ENCODE peak calls at places on chromosome X, in six cellular contexts. Y is BE2C, L is kidney epithelial cell, M is MM.1S, V is coronary artery, W is H1. J is an unnamed sample.

GRCh38 chrX:134249231-134249630 is 12.2 kb downstream of the CCDC160 start:
- DNase-seq in M (no peak), Y (no peak), V (no peak), L (no peak), W (no peak), J (no peak)

GRCh38 chrX:97117572-97117971 is 233.9 kb downstream of the RPA4 start:
- DNase-seq in Y (no peak), V (no peak), L (no peak), M (no peak), W (no peak), J (no peak)

GRCh38 chrX:17802756-17803155 is 58.3 kb downstream of the RAI2 start:
- DNase-seq in Y (peak; percentile 60), V (no peak), M (no peak), W (no peak), L (no peak), J (no peak)

GRCh38 chrX:15564981-15565579 is 35.7 kb downstream of the ACE2 start:
- DNase-seq in M (peak; percentile 21), Y (peak; percentile 50), L (no peak), W (peak; percentile 3), V (peak; percentile 75), J (peak; percentile 33)

GRCh38 chrX:15500497-15500966 is at the start of gene BMX:
- DNase-seq in M (no peak), Y (no peak), W (no peak), L (no peak), V (no peak), J (no peak)

GRCh38 chrX:54494970-54495813 is 842 bp downstream of the FGD1 start:
- DNase-seq in L (no peak), M (no peak), V (no peak), Y (peak; percentile 24), W (no peak), J (no peak)

GRCh38 chrX:23752740-23753435 is 9.8 kb upstream of the ACOT9 start:
- DNase-seq in W (no peak), L (no peak), V (no peak), Y (no peak), M (no peak), J (peak; percentile 9)

GRCh38 chrX:45445745-45446412 is 245.2 kb upstream of the DIPK2B start:
- DNase-seq in M (no peak), W (no peak), L (peak; percentile 61), V (no peak), Y (no peak), J (peak; percentile 45)

GRCh38 chrX:830532-830931 is 199.9 kb downstream of the SHOX start:
- DNase-seq in L (no peak), Y (no peak), M (no peak), W (no peak), V (no peak), J (no peak)

GRCh38 chrX:129737921-129738320 is 858 bp upstream of the XPNPEP2 start:
- DNase-seq in V (no peak), W (no peak), Y (no peak), L (peak; percentile 14), M (no peak), J (no peak)

GRCh38 chrX:10414872-10415703 is 205.3 kb downstream of the MID1 start:
- DNase-seq in M (no peak), Y (no peak), W (no peak), V (no peak), L (no peak), J (no peak)

GRCh38 chrX:267771-268261 is 13.4 kb upstream of the PLCXD1 start:
- DNase-seq in Y (no peak), V (peak; percentile 54), L (no peak), M (no peak), W (no peak), J (no peak)

GRCh38 chrX:39427492-39428289 is 626.4 kb downstream of the MID1IP1 start:
- DNase-seq in V (no peak), M (no peak), Y (no peak), L (no peak), W (no peak), J (no peak)

GRCh38 chrX:102345916-102346315 is 93.9 kb downstream of the NXF2B start:
- DNase-seq in M (peak; percentile 51), Y (peak; percentile 57), V (no peak), L (no peak), W (no peak), J (no peak)

GRCh38 chrX:12693754-12694153 is 97.5 kb upstream of the PRPS2 start:
- DNase-seq in V (no peak), Y (peak; percentile 9), L (no peak), M (no peak), W (no peak), J (no peak)

GRCh38 chrX:28901637-28902036 is 314.4 kb downstream of the IL1RAPL1 start:
- DNase-seq in M (no peak), V (no peak), L (no peak), W (no peak), Y (no peak), J (no peak)

GRCh38 chrX:25941559-25942250 is 196.4 kb upstream of the MAGEB18 start:
- DNase-seq in L (peak; percentile 2), V (no peak), M (no peak), Y (no peak), W (no peak), J (no peak)

GRCh38 chrX:11381464-11381863 is 88.3 kb downstream of the AMELX start:
- DNase-seq in W (no peak), Y (peak; percentile 8), M (peak; percentile 40), V (no peak), L (no peak), J (peak; percentile 32)

GRCh38 chrX:84336646-84337045 is 148.6 kb upstream of the RPS6KA6 start:
- DNase-seq in Y (no peak), V (no peak), W (no peak), L (no peak), M (no peak), J (no peak)

GRCh38 chrX:84340981-84341380 is 153.0 kb upstream of the RPS6KA6 start:
- DNase-seq in V (no peak), Y (no peak), W (no peak), L (no peak), M (no peak), J (no peak)

DNA sequence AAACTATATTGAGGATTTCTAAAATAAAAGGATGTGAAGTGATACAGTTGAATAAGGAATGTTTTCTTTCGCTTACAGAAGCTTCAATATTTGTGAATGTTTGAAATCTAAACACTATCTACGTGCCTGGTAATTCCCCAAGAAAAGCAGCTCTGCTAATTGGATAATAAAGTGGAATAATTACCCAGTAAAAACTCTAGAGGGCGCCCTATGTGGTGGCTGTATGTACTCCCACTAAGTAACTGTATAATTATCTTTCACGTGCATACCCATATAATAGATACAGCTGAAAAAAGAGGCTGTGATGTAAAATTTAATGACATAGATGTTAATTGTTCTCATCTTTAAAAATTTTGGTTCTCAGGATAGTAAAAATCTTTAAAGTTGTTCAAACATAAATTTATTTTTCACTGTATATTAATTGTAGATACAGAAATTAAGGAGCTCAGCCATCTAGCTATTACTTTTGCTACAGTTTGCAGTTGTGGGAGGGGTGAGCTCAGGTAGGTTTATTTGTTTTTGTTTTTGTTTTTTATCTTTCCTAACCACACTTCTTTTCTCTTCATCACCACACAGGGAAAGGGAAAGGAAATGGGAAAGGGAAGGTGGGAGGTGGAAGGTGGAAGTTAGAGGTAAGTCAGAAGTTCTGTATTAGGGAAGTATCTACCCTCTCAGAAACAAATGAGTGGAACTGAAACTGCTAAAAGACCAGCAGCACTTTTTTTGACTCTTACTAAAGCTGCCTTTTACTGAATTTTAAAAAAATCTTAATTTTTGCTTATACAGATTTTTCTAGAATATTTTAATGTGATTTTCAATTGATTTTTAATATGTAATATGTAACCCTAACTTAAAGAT is 151.7 kb upstream of the RPS6KA6 start:
- DNase-seq in V (no peak), L (no peak), W (no peak), Y (peak; percentile 6), M (peak; percentile 26), J (no peak)
- TF ChIP-seq CTCF in V (no peak), L (peak; percentile 47), W (no peak), Y (peak; percentile 55), M (peak; percentile 42), J (peak; percentile 39)

GRCh38 chrX:43661521-43662240 is 5.6 kb downstream of the MAOA start:
- DNase-seq in L (no peak), M (no peak), Y (no peak), W (no peak), V (no peak), J (no peak)
- H3K4me3 ChIP-seq in L (no peak overlapping the region), M (no peak overlapping the region), Y (no peak overlapping the region), W (no peak overlapping the region), V (peak overlapping the region; percentile 47), J (no peak overlapping the region)

GRCh38 chrX:110432066-110432465 is 73.4 kb downstream of the RTL9 start:
- DNase-seq in V (no peak), Y (no peak), L (no peak), W (no peak), M (no peak), J (no peak)

GRCh38 chrX:110428144-110428543 is 69.5 kb downstream of the RTL9 start:
- DNase-seq in L (no peak), M (no peak), W (no peak), V (no peak), Y (no peak), J (no peak)

GRCh38 chrX:110427076-110427475 is 68.4 kb downstream of the RTL9 start:
- DNase-seq in V (no peak), L (no peak), M (no peak), W (no peak), Y (no peak), J (no peak)

GRCh38 chrX:110432831-110433230 is 74.2 kb downstream of the RTL9 start:
- DNase-seq in L (no peak), M (no peak), V (no peak), Y (no peak), W (no peak), J (no peak)

GRCh38 chrX:110430293-110431076 is 71.8 kb downstream of the RTL9 start:
- DNase-seq in V (no peak), L (no peak), W (no peak), Y (no peak), M (no peak), J (no peak)
- TF ChIP-seq CTCF in V (no peak), L (no peak), W (no peak), Y (no peak), M (no peak), J (no peak)

DNA sequence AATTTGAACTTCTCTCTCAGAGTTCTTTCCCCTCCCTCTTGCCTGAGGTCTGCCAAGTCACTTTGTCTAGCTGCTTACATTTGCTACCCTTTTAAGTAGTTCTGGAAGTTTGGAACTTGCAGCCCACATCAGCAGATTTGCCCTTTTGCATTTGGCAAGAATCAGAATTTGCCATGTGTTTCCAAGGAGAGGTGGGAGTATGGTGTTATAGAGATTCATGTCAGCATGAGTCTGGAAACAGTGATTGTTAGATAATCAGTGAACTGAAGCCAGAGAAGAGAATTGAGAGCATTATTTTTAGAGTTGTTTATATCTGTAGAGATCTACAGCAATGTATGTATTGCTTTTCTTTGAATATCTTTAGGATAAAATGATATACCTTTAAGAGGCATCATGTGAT is 52.1 kb downstream of the KLHL34 start:
- DNase-seq in V (no peak), L (no peak), M (no peak), Y (no peak), W (no peak), J (peak; percentile 2)
- H3K4me3 ChIP-seq in V (no peak overlapping the region), L (no peak overlapping the region), M (no peak overlapping the region), Y (no peak overlapping the region), W (no peak overlapping the region), J (no peak overlapping the region)

J was measured in HFF-Myc.